ENCODE peak calls at places on chromosome 6, in ten cellular contexts. R is psoas muscle, V is cardiac muscle cell, J is mesendoderm, X is RWPE1, M is heart right ventricle, W is kidney, S is body of pancreas, Z is A549, N is SJSA1. L is an unnamed sample.
A peak's percentile ranks its signal among the peaks of the same experiment; 100 is the strongest.

GRCh38 chr6:34911822-34912221 is 22.8 kb downstream of the ANKS1A start:
- DNase-seq in X (no peak), N (no peak), R (no peak), Z (no peak), M (no peak), W (no peak), S (no peak), J (no peak), V (no peak), L (no peak)

GRCh38 chr6:125102411-125102810 is 51.2 kb upstream of the TPD52L1 start:
- DNase-seq in S (no peak), Z (no peak), M (no peak), W (no peak), X (no peak), R (no peak), J (no peak), V (no peak), N (no peak), L (no peak)

GRCh38 chr6:41036188-41036587 is 2.8 kb downstream of the UNC5CL start:
- DNase-seq in J (no peak), M (no peak), Z (no peak), S (peak; percentile 67), V (no peak), W (no peak), N (no peak), R (no peak), X (peak; percentile 88), L (peak; percentile 81)

GRCh38 chr6:145206247-145206907 is 528.9 kb downstream of the EPM2A start:
- DNase-seq in N (no peak), V (no peak), J (no peak), X (no peak), S (no peak), Z (no peak), W (no peak), M (no peak), R (no peak), L (no peak)

GRCh38 chr6:26175428-26176181 is 88.4 kb downstream of the HFE start:
- DNase-seq in Z (peak; percentile 72), W (no peak), M (peak; percentile 48), N (no peak), X (no peak), R (no peak), S (no peak), V (peak; percentile 39), J (peak; percentile 83), L (peak; percentile 60)

GRCh38 chr6:128491041-128491642 is 29.3 kb downstream of the PTPRK start:
- DNase-seq in V (no peak), J (peak; percentile 76), Z (no peak), W (no peak), R (no peak), X (no peak), N (no peak), M (no peak), S (peak; percentile 49), L (peak; percentile 78)

GRCh38 chr6:4567141-4567540 is 209.1 kb upstream of the CDYL start:
- DNase-seq in R (no peak), J (no peak), M (no peak), V (no peak), W (no peak), X (peak; percentile 30), N (no peak), Z (no peak), S (no peak), L (peak; percentile 66)

GRCh38 chr6:159594750-159595117 is 98.3 kb downstream of the SOD2 start:
- DNase-seq in N (no peak), V (no peak), X (peak; percentile 77), M (no peak), J (no peak), Z (peak; percentile 10), S (no peak), R (no peak), W (no peak), L (peak; percentile 86)

GRCh38 chr6:150628908-150629307 is 29.2 kb downstream of the PLEKHG1 start:
- DNase-seq in V (no peak), N (no peak), Z (no peak), R (no peak), X (no peak), M (no peak), J (no peak), W (no peak), S (no peak), L (no peak)

GRCh38 chr6:81612136-81612535 is 140.3 kb downstream of the TENT5A start:
- DNase-seq in V (no peak), M (no peak), X (no peak), Z (no peak), W (no peak), J (no peak), S (no peak), N (no peak), R (no peak), L (no peak)

GRCh38 chr6:146047356-146047755 is 18.5 kb downstream of the GRM1 start:
- DNase-seq in X (no peak), S (no peak), N (no peak), W (no peak), V (no peak), J (no peak), M (no peak), Z (no peak), R (no peak), L (no peak)

GRCh38 chr6:90471297-90471696 is 115.6 kb downstream of the MAP3K7 start:
- DNase-seq in N (no peak), S (no peak), R (no peak), W (no peak), Z (no peak), M (no peak), X (no peak), V (no peak), J (no peak), L (no peak)

GRCh38 chr6:116313377-116313776 is 33.6 kb upstream of the TSPYL1 start:
- DNase-seq in J (no peak), R (no peak), N (no peak), X (no peak), W (no peak), M (no peak), S (no peak), Z (no peak), V (no peak), L (peak; percentile 28)

GRCh38 chr6:157244175-157244574 is 79.1 kb downstream of the TMEM242 start:
- DNase-seq in W (no peak), V (no peak), J (no peak), Z (no peak), S (no peak), X (no peak), N (no peak), R (no peak), M (no peak), L (no peak)

GRCh38 chr6:35776364-35777215 is at the start of gene CLPSL2:
- DNase-seq in R (no peak), X (no peak), V (peak; percentile 52), W (no peak), J (peak; percentile 73), M (no peak), N (no peak), Z (no peak), S (peak; percentile 43), L (no peak)

DNA sequence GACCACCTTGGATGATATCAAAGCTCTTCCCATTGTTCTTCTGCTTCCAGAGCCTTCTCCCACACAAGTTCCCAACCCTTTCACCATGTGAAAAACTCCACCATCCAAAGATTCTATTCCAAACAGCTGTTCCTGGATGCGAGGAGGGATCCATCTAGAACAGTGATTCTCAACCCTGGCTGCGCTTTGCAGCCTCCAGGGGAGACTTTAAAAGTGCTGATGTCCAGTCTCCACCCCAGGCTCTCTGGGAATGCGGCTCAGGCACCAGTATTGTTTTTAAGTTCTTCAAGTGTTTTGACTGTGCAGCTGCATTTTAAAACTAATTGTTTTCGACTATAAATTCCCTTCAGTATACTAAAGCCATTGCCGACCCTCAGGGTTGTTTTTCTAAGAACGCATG is 532.3 kb upstream of the JARID2 start:
- DNase-seq in Z (no peak), X (no peak), W (no peak), V (no peak), M (peak; percentile 36), J (no peak), S (no peak), R (no peak), N (no peak), L (no peak)
- H3K27ac ChIP-seq in Z (peak overlapping the region; percentile 64), X (peak overlapping the region; percentile 64), W (no peak overlapping the region), V (no peak overlapping the region), M (peak overlapping the region; percentile 58), J (no peak overlapping the region), S (no peak overlapping the region), R (peak overlapping the region; percentile 16), N (no peak overlapping the region), L (peak overlapping the region; percentile 85)

DNA sequence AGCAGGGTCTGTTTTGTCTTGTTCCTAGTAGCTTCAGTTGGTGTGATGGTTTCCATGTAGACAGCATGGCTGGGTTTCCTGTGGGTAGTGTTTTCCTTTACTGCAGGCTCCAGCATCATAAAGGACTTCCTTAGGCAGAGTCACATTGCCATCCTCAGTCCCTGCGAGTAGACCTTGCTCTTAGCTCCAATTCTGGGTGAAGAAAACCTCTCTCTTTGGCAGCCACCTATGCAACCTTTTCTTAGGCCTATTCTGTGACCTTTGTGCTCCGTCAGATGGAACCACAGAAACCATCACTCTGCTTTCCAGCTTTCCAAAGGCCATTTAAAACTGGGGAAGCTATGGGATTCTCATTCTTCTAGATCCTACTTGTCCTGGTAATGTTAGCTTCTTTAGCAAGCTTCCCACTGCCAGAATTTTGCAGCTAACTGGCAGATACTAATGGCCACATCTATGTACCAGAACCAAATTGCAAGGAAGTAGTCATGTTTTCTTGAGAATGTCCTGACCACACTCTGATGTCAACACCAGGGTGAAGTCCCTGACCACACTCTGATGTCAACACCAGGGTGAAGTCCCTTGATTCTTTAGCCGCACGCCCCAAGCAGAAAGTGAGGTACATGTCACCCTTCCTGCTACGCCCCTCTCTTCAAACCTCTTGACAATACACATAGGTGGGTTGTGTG is 646.6 kb upstream of the HS3ST5 start:
- DNase-seq in Z (no peak), V (no peak), W (no peak), X (no peak), R (no peak), S (no peak), N (no peak), J (no peak), M (no peak), L (no peak)
- H3K27ac ChIP-seq in Z (no peak overlapping the region), V (no peak overlapping the region), W (no peak overlapping the region), X (no peak overlapping the region), R (no peak overlapping the region), S (no peak overlapping the region), N (no peak overlapping the region), J (no peak overlapping the region), M (no peak overlapping the region), L (no peak overlapping the region)

DNA sequence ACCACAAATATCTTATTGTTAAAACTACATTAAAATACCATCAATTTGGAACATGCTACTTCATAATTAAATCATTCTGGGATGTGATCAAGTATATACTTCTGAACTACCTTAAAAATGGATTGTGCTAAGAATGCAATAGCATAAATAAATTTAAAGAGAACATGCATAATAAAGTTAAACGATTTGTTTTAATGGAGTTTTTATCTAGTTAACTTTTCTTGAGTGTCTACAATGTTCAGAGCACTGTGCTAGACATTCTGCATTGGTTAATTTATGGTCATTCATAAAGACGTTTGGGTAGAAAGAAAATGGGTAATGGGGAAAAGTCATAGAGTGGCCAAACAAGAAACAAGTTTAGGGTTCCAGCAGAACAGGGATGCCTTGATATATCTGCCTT is 162.4 kb downstream of the BCKDHB start:
- DNase-seq in S (no peak), N (no peak), X (no peak), R (no peak), V (no peak), W (no peak), Z (no peak), J (no peak), M (no peak), L (no peak)
- H3K27ac ChIP-seq in S (no peak overlapping the region), N (no peak overlapping the region), X (no peak overlapping the region), R (no peak overlapping the region), V (no peak overlapping the region), W (no peak overlapping the region), Z (no peak overlapping the region), J (no peak overlapping the region), M (no peak overlapping the region), L (no peak overlapping the region)

GRCh38 chr6:139623382-139623781 is 248.9 kb upstream of the CITED2 start:
- DNase-seq in W (no peak), R (no peak), V (no peak), S (no peak), Z (no peak), M (no peak), J (no peak), X (no peak), N (no peak), L (no peak)
- H3K27ac ChIP-seq in W (no peak overlapping the region), R (no peak overlapping the region), V (no peak overlapping the region), S (no peak overlapping the region), Z (no peak overlapping the region), M (no peak overlapping the region), J (no peak overlapping the region), X (no peak overlapping the region), N (no peak overlapping the region), L (no peak overlapping the region)